ENCODE peak calls at places on chromosomes 5 and 9, in four cellular contexts. X is foreskin fibroblast; O is activated CD8-positive, alpha-beta T cell treated with anti-CD3 and anti-CD28 coated beads for 36 hours; S is upper lobe of left lung. N is an unnamed sample.

GRCh38 chr9:134390537-134390936 is 64.3 kb downstream of the RXRA start:
- DNase-seq in S (no peak), X (no peak), O (peak; percentile 98), N (no peak)

GRCh38 chr9:130043654-130044623 is 950 bp upstream of the FNBP1 start:
- DNase-seq in S (no peak), X (peak; percentile 84), O (no peak), N (no peak)

GRCh38 chr5:27682600-27682999 is 644.2 kb upstream of the CDH9 start:
- DNase-seq in X (no peak), S (no peak), O (no peak), N (no peak)

GRCh38 chr5:113340537-113340936 is 94.3 kb downstream of the TSSK1B start:
- DNase-seq in O (no peak), X (no peak), S (no peak), N (no peak)

GRCh38 chr5:80990527-80990926 is 30.4 kb downstream of the RASGRF2 start:
- DNase-seq in O (no peak), S (no peak), X (no peak), N (no peak)

GRCh38 chr5:168947212-168947868 is 353.6 kb downstream of the SLIT3 start:
- DNase-seq in S (peak; percentile 44), O (peak; percentile 60), X (peak; percentile 71), N (no peak)

GRCh38 chr9:93003552-93004407 is 54.7 kb upstream of the SUSD3 start:
- DNase-seq in O (peak; percentile 79), X (peak; percentile 62), S (peak; percentile 85), N (no peak)

GRCh38 chr9:136437430-136437829 is 2.2 kb downstream of the INPP5E start:
- DNase-seq in X (peak; percentile 68), O (no peak), S (no peak), N (no peak)

GRCh38 chr9:113995963-113996362 is 82.1 kb downstream of the AMBP start:
- DNase-seq in X (no peak), O (no peak), S (no peak), N (peak; percentile 5)

GRCh38 chr5:65776707-65777141 is 54.7 kb downstream of the NLN start:
- DNase-seq in O (no peak), S (no peak), X (peak; percentile 66), N (no peak)

GRCh38 chr5:127934791-127935256 is 148.7 kb upstream of the SLC12A2 start:
- DNase-seq in O (no peak), X (peak; percentile 65), S (no peak), N (no peak)
- TF ChIP-seq CTCF in O (no peak), X (no peak), S (no peak), N (no peak)

GRCh38 chr5:121144764-121145163 is 680.7 kb downstream of the PRR16 start:
- DNase-seq in O (no peak), X (peak; percentile 74), S (no peak), N (no peak)
- TF ChIP-seq CTCF in O (no peak), X (no peak), S (no peak), N (no peak)

DNA sequence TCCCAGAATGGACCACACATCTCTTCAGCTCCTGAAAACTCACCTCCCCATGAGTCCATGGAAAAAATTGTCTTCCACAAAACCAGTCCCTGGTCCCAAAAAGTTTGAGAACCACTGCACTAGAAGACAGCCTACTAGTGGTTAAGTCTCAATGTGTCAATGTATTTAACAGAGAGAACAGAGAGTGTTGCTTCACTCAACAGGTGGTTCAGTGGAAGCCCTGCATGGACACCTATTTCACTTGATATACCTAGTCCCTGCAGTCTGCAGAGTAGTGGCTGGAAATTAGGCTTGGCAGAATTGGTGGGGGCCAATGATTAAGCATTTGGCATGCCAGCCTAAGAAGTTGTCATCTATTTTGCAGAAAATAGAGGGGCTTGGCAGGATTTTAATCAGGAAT is 23.0 kb downstream of the IL7R start:
- DNase-seq in O (no peak), X (no peak), S (no peak), N (no peak)
- TF ChIP-seq CTCF in O (no peak), X (no peak), S (no peak), N (no peak)

DNA sequence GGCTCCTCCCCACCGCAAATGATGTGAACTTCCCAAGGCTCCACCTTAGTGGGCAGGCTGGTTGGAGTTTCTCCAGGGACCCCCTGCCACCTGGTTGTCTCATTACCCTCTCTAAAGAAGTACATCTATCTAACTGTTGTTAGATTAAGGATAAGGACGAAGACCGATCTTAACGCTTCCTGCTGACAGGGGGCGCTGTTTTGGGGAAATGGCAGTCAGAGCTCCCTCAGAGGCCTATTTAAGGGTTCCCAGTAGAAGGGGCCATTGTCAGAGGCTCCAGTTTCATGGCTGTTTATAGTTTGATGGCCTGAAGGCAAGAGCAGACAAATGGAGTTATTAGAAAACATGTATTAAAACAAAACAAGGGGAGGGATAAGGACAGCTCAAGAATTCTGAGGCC is 100.1 kb downstream of the SPEF2 start:
- DNase-seq in O (no peak), S (no peak), X (no peak), N (no peak)
- TF ChIP-seq CTCF in O (no peak), S (no peak), X (no peak), N (no peak)

DNA sequence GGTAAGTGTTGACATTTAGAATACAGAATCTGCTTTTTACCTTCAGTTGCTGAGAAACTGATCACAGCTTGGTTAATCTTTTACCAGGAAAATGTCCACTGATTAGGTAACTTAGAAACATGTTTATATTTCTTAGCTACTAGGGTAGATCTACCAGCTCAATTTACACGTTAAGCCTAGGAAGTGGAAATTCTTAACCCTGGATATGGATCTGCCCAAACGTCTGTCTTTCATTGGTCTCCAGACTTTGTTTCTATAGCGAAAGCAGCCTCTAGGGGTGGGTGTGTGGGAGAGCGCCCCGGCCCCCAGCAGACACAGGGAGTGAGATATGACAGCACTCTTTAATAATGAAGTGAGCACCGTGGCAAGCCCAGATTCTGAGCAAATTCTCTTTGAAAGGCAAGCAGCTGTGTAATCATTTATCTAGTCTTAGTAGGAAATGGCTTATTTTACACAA is 141.6 kb upstream of the ZNF608 start:
- DNase-seq in X (no peak), S (no peak), O (no peak), N (no peak)
- TF ChIP-seq CTCF in X (no peak), S (no peak), O (no peak), N (no peak)

DNA sequence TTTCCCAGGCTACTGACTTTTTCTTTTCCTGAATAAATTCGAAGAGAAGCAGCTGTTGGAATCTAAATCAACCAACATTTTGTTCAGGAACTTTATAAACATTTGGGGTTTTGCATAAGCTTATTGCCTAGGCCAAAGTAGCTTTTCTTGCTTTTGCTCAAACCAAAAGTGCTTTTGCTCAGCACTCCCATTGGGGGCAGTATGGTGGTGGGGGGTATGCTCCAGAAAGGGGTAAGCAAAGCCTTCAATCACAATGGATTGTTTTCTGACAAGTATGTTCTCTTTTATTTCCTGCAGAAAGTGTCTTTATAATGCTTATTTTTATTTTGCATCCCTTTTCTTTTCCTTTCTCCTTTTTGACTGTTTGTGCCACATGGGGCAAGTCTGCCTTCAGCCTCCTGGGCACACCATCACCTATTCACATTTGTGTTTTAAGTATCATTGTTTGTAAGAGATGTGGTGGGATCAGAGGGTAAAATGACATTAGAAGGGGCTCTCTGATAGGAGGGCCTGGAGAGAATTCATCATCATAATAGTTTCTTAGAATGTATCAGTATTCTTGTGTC is 86.0 kb downstream of the PRDM6 start:
- DNase-seq in O (no peak), X (no peak), S (no peak), N (no peak)
- TF ChIP-seq CTCF in O (no peak), X (no peak), S (no peak), N (no peak)

GRCh38 chr9:23394189-23394588 is 431.9 kb downstream of the ELAVL2 start:
- DNase-seq in O (no peak), S (no peak), X (no peak), N (no peak)
- TF ChIP-seq CTCF in O (no peak), S (no peak), X (no peak), N (no peak)